ENCODE peak calls at places on chromosome 18, in ten cellular contexts. U, A, P, C, B, E, X, M, Z and N are unnamed samples.
A peak's percentile ranks its signal among the peaks of the same experiment; 100 is the strongest.

GRCh38 chr18:31876707-31877106 is 66.2 kb downstream of the TRAPPC8 start:
- DNase-seq in U (no peak), A (no peak), P (no peak), C (no peak), B (no peak), E (no peak), X (no peak), M (no peak), Z (no peak), N (no peak)

GRCh38 chr18:32469190-32469611 is 1.5 kb downstream of the GAREM1 start:
- DNase-seq in U (peak; percentile 35), A (peak; percentile 17), P (no peak), C (peak; percentile 14), B (peak; percentile 15), E (no peak), X (peak; percentile 19), M (no peak), Z (no peak), N (no peak)

GRCh38 chr18:8525692-8526091 is 83.5 kb upstream of the RAB12 start:
- DNase-seq in U (no peak), A (no peak), P (no peak), C (no peak), B (no peak), E (no peak), X (no peak), M (no peak), Z (no peak), N (no peak)

GRCh38 chr18:59837586-59837985 is 62.2 kb upstream of the PMAIP1 start:
- DNase-seq in U (no peak), A (peak; percentile 55), P (no peak), C (no peak), B (no peak), E (peak; percentile 17), X (peak; percentile 78), M (peak; percentile 20), Z (no peak), N (peak; percentile 60)

GRCh38 chr18:74652392-74652988 is 54.8 kb downstream of the ZNF407 start:
- DNase-seq in U (no peak), A (peak; percentile 25), P (no peak), C (no peak), B (no peak), E (no peak), X (peak; percentile 80), M (no peak), Z (no peak), N (no peak)

GRCh38 chr18:34890486-34891085 is 150.6 kb upstream of the MAPRE2 start:
- DNase-seq in U (no peak), A (no peak), P (no peak), C (no peak), B (no peak), E (no peak), X (no peak), M (no peak), Z (no peak), N (no peak)

GRCh38 chr18:36809590-36810381 is 19.0 kb downstream of the TPGS2 start:
- DNase-seq in U (peak; percentile 28), A (no peak), P (peak; percentile 29), C (no peak), B (peak; percentile 11), E (peak; percentile 3), X (peak; percentile 65), M (no peak), Z (no peak), N (no peak)

GRCh38 chr18:40056085-40056484 is 1898.9 kb upstream of the PIK3C3 start:
- DNase-seq in U (no peak), A (no peak), P (no peak), C (no peak), B (no peak), E (no peak), X (no peak), M (no peak), Z (no peak), N (no peak)

GRCh38 chr18:23229472-23229871 is 94.2 kb downstream of the CABLES1 start:
- DNase-seq in U (no peak), A (no peak), P (no peak), C (no peak), B (no peak), E (no peak), X (no peak), M (no peak), Z (no peak), N (no peak)

GRCh38 chr18:1541478-1541877 is 636.8 kb downstream of the ADCYAP1 start:
- DNase-seq in U (no peak), A (no peak), P (no peak), C (no peak), B (no peak), E (no peak), X (no peak), M (no peak), Z (no peak), N (no peak)

GRCh38 chr18:56282234-56283104 is 355.9 kb downstream of the TXNL1 start:
- DNase-seq in U (no peak), A (no peak), P (no peak), C (no peak), B (no peak), E (no peak), X (no peak), M (no peak), Z (no peak), N (no peak)

GRCh38 chr18:70720607-70721006 is 431.8 kb downstream of the SOCS6 start:
- DNase-seq in U (no peak), A (no peak), P (no peak), C (no peak), B (no peak), E (no peak), X (peak; percentile 20), M (no peak), Z (no peak), N (no peak)

GRCh38 chr18:22034276-22034675 is 135.1 kb upstream of the GATA6 start:
- DNase-seq in U (no peak), A (no peak), P (no peak), C (no peak), B (no peak), E (no peak), X (no peak), M (no peak), Z (no peak), N (no peak)

GRCh38 chr18:58189008-58189407 is 145.0 kb downstream of the NEDD4L start:
- DNase-seq in U (no peak), A (no peak), P (no peak), C (no peak), B (no peak), E (no peak), X (no peak), M (no peak), Z (no peak), N (no peak)

GRCh38 chr18:40063488-40063887 is 1891.5 kb upstream of the PIK3C3 start:
- DNase-seq in U (no peak), A (no peak), P (no peak), C (no peak), B (no peak), E (no peak), X (no peak), M (no peak), Z (no peak), N (no peak)

GRCh38 chr18:5885337-5885736 is 10.0 kb downstream of the TMEM200C start:
- DNase-seq in U (no peak), A (no peak), P (no peak), C (no peak), B (no peak), E (no peak), X (no peak), M (no peak), Z (no peak), N (no peak)

GRCh38 chr18:986071-986470 is 81.4 kb downstream of the ADCYAP1 start:
- DNase-seq in U (no peak), A (no peak), P (no peak), C (no peak), B (no peak), E (no peak), X (peak; percentile 29), M (no peak), Z (no peak), N (no peak)

GRCh38 chr18:76476665-76477561 is 18.1 kb downstream of the ZNF516 start:
- DNase-seq in U (no peak), A (no peak), P (peak; percentile 85), C (peak; percentile 65), B (no peak), E (no peak), X (no peak), M (no peak), Z (no peak), N (no peak)

GRCh38 chr18:9516437-9517064 is 41.2 kb downstream of the RALBP1 start:
- DNase-seq in U (no peak), A (peak; percentile 38), P (no peak), C (no peak), B (no peak), E (no peak), X (peak; percentile 29), M (no peak), Z (no peak), N (no peak)

GRCh38 chr18:58784601-58785137 is 80.0 kb upstream of the ZNF532 start:
- DNase-seq in U (no peak), A (no peak), P (no peak), C (no peak), B (no peak), E (no peak), X (no peak), M (no peak), Z (no peak), N (no peak)

GRCh38 chr18:8752329-8752728 is 47.0 kb downstream of the MTCL1 start:
- DNase-seq in U (no peak), A (no peak), P (no peak), C (no peak), B (no peak), E (no peak), X (no peak), M (no peak), Z (no peak), N (no peak)

GRCh38 chr18:24726727-24727539 is 266.5 kb downstream of the HRH4 start:
- DNase-seq in U (no peak), A (peak; percentile 36), P (peak; percentile 46), C (peak; percentile 43), B (peak; percentile 48), E (peak; percentile 34), X (peak; percentile 67), M (peak; percentile 15), Z (peak; percentile 15), N (peak; percentile 90)

GRCh38 chr18:34840416-34840815 is 130.3 kb downstream of the DTNA start:
- DNase-seq in U (no peak), A (no peak), P (no peak), C (no peak), B (no peak), E (no peak), X (no peak), M (no peak), Z (no peak), N (no peak)

GRCh38 chr18:56083097-56083865 is 495.3 kb upstream of the TCF4 start:
- DNase-seq in U (no peak), A (no peak), P (no peak), C (no peak), B (peak; percentile 57), E (no peak), X (no peak), M (no peak), Z (no peak), N (peak; percentile 84)

GRCh38 chr18:2641638-2642037 is 13.9 kb upstream of the SMCHD1 start:
- DNase-seq in U (no peak), A (no peak), P (no peak), C (no peak), B (no peak), E (no peak), X (no peak), M (no peak), Z (no peak), N (no peak)

GRCh38 chr18:23354625-23355024 is 98.5 kb upstream of the RIOK3 start:
- DNase-seq in U (peak; percentile 45), A (no peak), P (no peak), C (peak; percentile 39), B (no peak), E (no peak), X (no peak), M (no peak), Z (no peak), N (no peak)

GRCh38 chr18:43596106-43596712 is 318.9 kb upstream of the SYT4 start:
- DNase-seq in U (peak; percentile 10), A (no peak), P (no peak), C (no peak), B (no peak), E (no peak), X (peak; percentile 68), M (no peak), Z (no peak), N (no peak)

GRCh38 chr18:47731276-47731675 is 199.2 kb downstream of the SMAD2 start:
- DNase-seq in U (no peak), A (no peak), P (no peak), C (no peak), B (no peak), E (no peak), X (no peak), M (no peak), Z (no peak), N (peak; percentile 54)